ENCODE peak calls at places on chromosomes 2 and 18, in four cellular contexts. Y is CD8-positive, alpha-beta T cell; A is H1; G is HFF-Myc. R is an unnamed sample.

GRCh38 chr2:37838541-37839167 is 86.4 kb upstream of the RMDN2 start:
- DNase-seq in Y (no peak), A (no peak), G (no peak), R (no peak)

GRCh38 chr2:147223553-147223952 is 621.3 kb upstream of the ACVR2A start:
- DNase-seq in Y (no peak), A (no peak), G (no peak), R (no peak)

GRCh38 chr18:8841781-8842485 is 136.6 kb downstream of the MTCL1 start:
- DNase-seq in Y (no peak), A (no peak), G (no peak), R (peak; percentile 37)

GRCh38 chr2:135799738-135800137 is 37.2 kb downstream of the LCT start:
- DNase-seq in Y (no peak), A (no peak), G (no peak), R (no peak)

GRCh38 chr2:32632089-32632488 is 4.2 kb downstream of the TTC27 start:
- DNase-seq in Y (no peak), A (no peak), G (peak; percentile 19), R (peak; percentile 7)

GRCh38 chr2:69946351-69947077 is 14.9 kb downstream of the ASPRV1 start:
- DNase-seq in Y (peak; percentile 67), A (no peak), G (no peak), R (peak; percentile 21)

GRCh38 chr2:235080108-235080507 is 128.3 kb downstream of the SH3BP4 start:
- DNase-seq in Y (no peak), A (no peak), G (no peak), R (no peak)

GRCh38 chr2:152352616-152353015 is 17.6 kb downstream of the FMNL2 start:
- DNase-seq in Y (no peak), A (no peak), G (no peak), R (no peak)

GRCh38 chr18:9808530-9809241 is 77.1 kb upstream of the TXNDC2 start:
- DNase-seq in Y (no peak), A (peak; percentile 62), G (no peak), R (no peak)

GRCh38 chr2:124267821-124268220 is 242.7 kb downstream of the CNTNAP5 start:
- DNase-seq in Y (no peak), A (no peak), G (no peak), R (no peak)

GRCh38 chr2:23520256-23520655 is 135.3 kb downstream of the KLHL29 start:
- DNase-seq in Y (no peak), A (no peak), G (no peak), R (no peak)

GRCh38 chr2:231332388-231332787 is 63.1 kb upstream of the B3GNT7 start:
- DNase-seq in Y (no peak), A (no peak), G (no peak), R (no peak)

GRCh38 chr2:192314800-192315481 is 120.2 kb upstream of the TMEFF2 start:
- DNase-seq in Y (no peak), A (no peak), G (no peak), R (no peak)

GRCh38 chr2:47631840-47632398 is 151.0 kb upstream of the MSH6 start:
- DNase-seq in Y (no peak), A (no peak), G (peak; percentile 10), R (peak; percentile 55)

GRCh38 chr2:199273043-199273647 is 184.6 kb downstream of the SATB2 start:
- DNase-seq in Y (no peak), A (no peak), G (peak; percentile 9), R (no peak)

GRCh38 chr2:66699481-66700180 is 264.7 kb downstream of the MEIS1 start:
- DNase-seq in Y (no peak), A (no peak), G (no peak), R (no peak)

GRCh38 chr18:23077493-23078256 is 57.6 kb upstream of the CABLES1 start:
- DNase-seq in Y (no peak), A (no peak), G (no peak), R (no peak)

GRCh38 chr18:54359233-54359632 is 1.5 kb downstream of the C18orf54 start:
- DNase-seq in Y (no peak), A (no peak), G (no peak), R (no peak)

GRCh38 chr18:39523281-39523680 is 1957.7 kb upstream of the CELF4 start:
- DNase-seq in Y (no peak), A (no peak), G (no peak), R (peak; percentile 58)

DNA sequence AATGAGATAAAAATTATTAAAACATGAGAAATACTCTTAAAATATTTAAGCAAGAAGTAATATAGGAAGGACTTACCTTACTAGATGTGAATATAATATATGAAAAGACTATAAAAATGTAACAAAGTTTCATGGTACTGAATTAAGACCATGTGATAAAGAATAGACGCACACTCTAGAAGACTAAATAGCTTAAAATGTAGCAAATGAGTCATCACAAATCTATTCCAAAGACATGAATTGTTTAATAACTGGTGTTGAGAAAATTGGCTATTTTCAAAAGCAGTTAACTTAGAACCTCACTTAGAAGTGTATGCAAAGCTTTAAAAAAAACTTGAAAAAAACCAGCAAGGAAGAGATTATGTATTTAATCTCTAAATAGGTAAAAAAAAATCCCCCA is 64.1 kb downstream of the POLE4 start:
- DNase-seq in Y (no peak), A (no peak), G (no peak), R (no peak)
- H3K4me3 ChIP-seq in Y (no peak overlapping the region), A (no peak overlapping the region), G (no peak overlapping the region), R (no peak overlapping the region)

DNA sequence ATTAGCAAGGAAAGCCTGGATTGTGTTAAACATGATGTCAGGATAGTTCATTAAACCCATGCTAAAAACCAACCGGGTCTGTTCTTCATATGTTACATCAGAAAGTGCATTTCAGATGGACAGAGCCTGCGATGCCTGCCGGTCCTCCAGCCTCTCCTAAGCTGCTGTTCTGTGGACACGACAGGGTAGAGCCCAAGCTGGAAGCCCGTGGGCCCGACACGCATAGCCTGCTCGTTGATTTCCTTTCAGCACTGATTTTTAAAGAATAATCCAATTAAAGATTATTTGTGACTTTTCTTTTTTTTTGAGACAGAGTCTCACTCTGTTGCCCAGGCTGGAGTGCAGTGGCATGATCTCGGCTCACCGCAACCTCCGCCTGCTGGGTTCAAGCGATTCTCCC is 797 bp downstream of the OR6B3 start:
- DNase-seq in Y (no peak), A (no peak), G (no peak), R (no peak)
- TF ChIP-seq CTCF in Y (no peak), A (no peak), G (no peak), R (no peak)

GRCh38 chr2:103002954-103003353 is 241.1 kb downstream of the TMEM182 start:
- DNase-seq in Y (no peak), A (no peak), G (no peak), R (no peak)

GRCh38 chr2:103004426-103004942 is 242.7 kb downstream of the TMEM182 start:
- DNase-seq in Y (no peak), A (no peak), G (no peak), R (no peak)

GRCh38 chr2:103005386-103005785 is 243.6 kb downstream of the TMEM182 start:
- DNase-seq in Y (no peak), A (no peak), G (no peak), R (no peak)

GRCh38 chr2:102999958-103000357 is 238.1 kb downstream of the TMEM182 start:
- DNase-seq in Y (no peak), A (no peak), G (no peak), R (no peak)

GRCh38 chr2:103003750-103004250 is 242.0 kb downstream of the TMEM182 start:
- DNase-seq in Y (no peak), A (no peak), G (no peak), R (no peak)
- H3K4me3 ChIP-seq in Y (no peak overlapping the region), A (no peak overlapping the region), G (no peak overlapping the region), R (no peak overlapping the region)

GRCh38 chr2:63121055-63121834 is 70.6 kb downstream of the OTX1 start:
- DNase-seq in Y (no peak), A (no peak), G (no peak), R (no peak)
- TF ChIP-seq CTCF in Y (no peak), A (no peak), G (no peak), R (no peak)